ENCODE peak calls at places on chromosomes 4 and X, in four cellular contexts. Y is stimulated activated CD4-positive, alpha-beta T cell treated with anti-CD3 and anti-CD28 coated beads, Interleukin-4, amount 100 ng/mL, for 1 hour; G is fibroblast of lung; P is tibial artery. D is an unnamed sample.

GRCh38 chr4:75849459-75849858 is 52.8 kb downstream of the PPEF2 start:
- DNase-seq in Y (no peak), G (no peak), P (no peak), D (no peak)

GRCh38 chr4:54497947-54498346 is 159.8 kb upstream of the KIT start:
- DNase-seq in Y (no peak), G (no peak), P (no peak), D (no peak)

GRCh38 chr4:161894493-161895167 is 269.2 kb downstream of the FSTL5 start:
- DNase-seq in Y (no peak), G (no peak), P (no peak), D (no peak)

GRCh38 chr4:84796388-84796787 is 170.1 kb downstream of the WDFY3 start:
- DNase-seq in Y (no peak), G (no peak), P (no peak), D (no peak)

GRCh38 chr4:41360911-41361830 is 104.4 kb downstream of the UCHL1 start:
- DNase-seq in Y (no peak), G (peak; percentile 33), P (peak; percentile 56), D (no peak)

GRCh38 chr4:7631288-7631633 is 196.5 kb upstream of the PSAPL1 start:
- DNase-seq in Y (no peak), G (no peak), P (no peak), D (no peak)

GRCh38 chr4:23909671-23910070 is 19.8 kb upstream of the PPARGC1A start:
- DNase-seq in Y (no peak), G (no peak), P (no peak), D (no peak)

GRCh38 chrX:121592884-121593283 is 545.5 kb downstream of the GLUD2 start:
- DNase-seq in Y (no peak), G (no peak), P (no peak), D (no peak)

GRCh38 chr4:15654556-15655222 is 468 bp downstream of the FBXL5 start:
- DNase-seq in Y (peak; percentile 37), G (peak; percentile 33), P (peak; percentile 52), D (no peak)

D was measured in omental fat pad.